ENCODE peak calls at places on chromosome 13, in four cellular contexts. One of them, this sample, is unnamed.

GRCh38 chr13:27005556-27005955 is 166.1 kb downstream of the USP12 start:
- DNase-seq in NCI-H2081: peak; percentile 25
- DNase-seq in hepatic stellate cell: no peak
- DNase-seq in C1 segment of cervical spinal cord: peak; percentile 21
- DNase-seq in this sample: peak; percentile 84

GRCh38 chr13:23557733-23558132 is 12.5 kb upstream of the TNFRSF19 start:
- DNase-seq in NCI-H2081: no peak
- DNase-seq in hepatic stellate cell: no peak
- DNase-seq in C1 segment of cervical spinal cord: no peak
- DNase-seq in this sample: no peak

GRCh38 chr13:71979616-71980015 is 112.6 kb upstream of the DACH1 start:
- DNase-seq in NCI-H2081: peak; percentile 14
- DNase-seq in hepatic stellate cell: no peak
- DNase-seq in C1 segment of cervical spinal cord: no peak
- DNase-seq in this sample: peak; percentile 61

GRCh38 chr13:22110368-22110767 is 439.5 kb downstream of the FGF9 start:
- DNase-seq in NCI-H2081: no peak
- DNase-seq in hepatic stellate cell: no peak
- DNase-seq in C1 segment of cervical spinal cord: no peak
- DNase-seq in this sample: no peak

GRCh38 chr13:102703721-102704035 is 8.8 kb upstream of the METTL21C start:
- DNase-seq in NCI-H2081: no peak
- DNase-seq in hepatic stellate cell: no peak
- DNase-seq in C1 segment of cervical spinal cord: no peak
- DNase-seq in this sample: no peak

GRCh38 chr13:102136735-102137296 is 265.0 kb downstream of the FGF14 start:
- DNase-seq in NCI-H2081: no peak
- DNase-seq in hepatic stellate cell: no peak
- DNase-seq in C1 segment of cervical spinal cord: no peak
- DNase-seq in this sample: no peak

GRCh38 chr13:112060899-112061366 is 6.0 kb upstream of the SOX1 start:
- DNase-seq in NCI-H2081: no peak
- DNase-seq in hepatic stellate cell: no peak
- DNase-seq in C1 segment of cervical spinal cord: no peak
- DNase-seq in this sample: no peak

GRCh38 chr13:110216403-110217041 is 90.4 kb downstream of the COL4A1 start:
- DNase-seq in NCI-H2081: no peak
- DNase-seq in hepatic stellate cell: peak; percentile 60
- DNase-seq in C1 segment of cervical spinal cord: no peak
- DNase-seq in this sample: no peak

GRCh38 chr13:99398916-99399622 is 91.9 kb upstream of the GPR183 start:
- DNase-seq in NCI-H2081: no peak
- DNase-seq in hepatic stellate cell: no peak
- DNase-seq in C1 segment of cervical spinal cord: no peak
- DNase-seq in this sample: no peak

GRCh38 chr13:55761986-55762385 is 1378.7 kb upstream of the PRR20A start:
- DNase-seq in NCI-H2081: no peak
- DNase-seq in hepatic stellate cell: no peak
- DNase-seq in C1 segment of cervical spinal cord: no peak
- DNase-seq in this sample: no peak

GRCh38 chr13:106492576-106493323 is 42.7 kb downstream of the EFNB2 start:
- DNase-seq in NCI-H2081: no peak
- DNase-seq in hepatic stellate cell: no peak
- DNase-seq in C1 segment of cervical spinal cord: no peak
- DNase-seq in this sample: no peak

GRCh38 chr13:99035715-99036114 is 57.9 kb upstream of the DOCK9 start:
- DNase-seq in NCI-H2081: no peak
- DNase-seq in hepatic stellate cell: no peak
- DNase-seq in C1 segment of cervical spinal cord: no peak
- DNase-seq in this sample: no peak

GRCh38 chr13:93876236-93876635 is 603.2 kb downstream of the DCT start:
- DNase-seq in NCI-H2081: no peak
- DNase-seq in hepatic stellate cell: no peak
- DNase-seq in C1 segment of cervical spinal cord: no peak
- DNase-seq in this sample: no peak

GRCh38 chr13:90485441-90485840 is 862.0 kb upstream of the MIR17HG start:
- DNase-seq in NCI-H2081: no peak
- DNase-seq in hepatic stellate cell: peak; percentile 0
- DNase-seq in C1 segment of cervical spinal cord: no peak
- DNase-seq in this sample: no peak